ENCODE peak calls at places on chromosomes 6 and 20, in four cellular contexts. E, U, V and R are unnamed samples. For H3K4me1, the result is how much of the 10 kb centered on the place peaks cover.

GRCh38 chr6:72564231-72564630 is 57.6 kb upstream of the KCNQ5 start:
- DNase-seq in E (no peak), U (no peak), V (no peak), R (no peak)

GRCh38 chr20:58129736-58130135 is 98.7 kb downstream of the ANKRD60 start:
- DNase-seq in E (no peak), U (no peak), V (no peak), R (no peak)

GRCh38 chr6:54238407-54238806 is 69.8 kb upstream of the TINAG start:
- DNase-seq in E (no peak), U (no peak), V (peak), R (no peak)

GRCh38 chr6:38603966-38604365 is 35.8 kb downstream of the BTBD9 start:
- DNase-seq in E (no peak), U (no peak), V (peak), R (no peak)

GRCh38 chr6:21163110-21163837 is 430.3 kb upstream of the SOX4 start:
- DNase-seq in E (no peak), U (no peak), V (peak), R (no peak)

GRCh38 chr6:28597924-28598323 is 72.2 kb downstream of the GPX5 start:
- DNase-seq in E (no peak), U (no peak), V (no peak), R (no peak)

GRCh38 chr6:168408504-168409136 is 32.4 kb upstream of the SMOC2 start:
- DNase-seq in E (no peak), U (no peak), V (no peak), R (no peak)

GRCh38 chr6:35174043-35174434 is 32.9 kb upstream of the TCP11 start:
- DNase-seq in E (no peak), U (no peak), V (no peak), R (no peak)

GRCh38 chr20:37417857-37418501 is 72.0 kb downstream of the SRC start:
- DNase-seq in E (no peak), U (no peak), V (peak), R (no peak)

GRCh38 chr6:104187616-104188015 is 672.1 kb downstream of the HACE1 start:
- DNase-seq in E (no peak), U (no peak), V (no peak), R (no peak)

GRCh38 chr20:20229595-20229994 is 138.3 kb upstream of the INSM1 start:
- DNase-seq in E (no peak), U (no peak), V (no peak), R (no peak)

GRCh38 chr6:119445666-119446622 is 96.4 kb upstream of the MAN1A1 start:
- DNase-seq in E (peak), U (no peak), V (peak), R (no peak)

GRCh38 chr20:44615169-44615791 is 32.9 kb downstream of the PKIG start:
- DNase-seq in E (no peak), U (peak), V (peak), R (no peak)

GRCh38 chr6:118501816-118502568 is 46.1 kb upstream of the PLN start:
- DNase-seq in E (no peak), U (no peak), V (no peak), R (no peak)

GRCh38 chr6:6649824-6650349 is 61.4 kb downstream of the LY86 start:
- DNase-seq in E (no peak), U (no peak), V (no peak), R (no peak)

GRCh38 chr6:139080255-139080920 is 51.8 kb downstream of the ABRACL start:
- DNase-seq in E (no peak), U (no peak), V (peak), R (no peak)

GRCh38 chr20:22560817-22561216 is 23.6 kb downstream of the FOXA2 start:
- DNase-seq in E (no peak), U (no peak), V (no peak), R (no peak)

GRCh38 chr20:24337074-24337473 is 132.4 kb upstream of the SYNDIG1 start:
- DNase-seq in E (no peak), U (no peak), V (peak), R (no peak)

GRCh38 chr6:74137910-74138309 is 441.9 kb downstream of the CD109 start:
- DNase-seq in E (no peak), U (no peak), V (peak), R (no peak)

GRCh38 chr20:44805991-44806729 is 4.2 kb downstream of the RIMS4 start:
- DNase-seq in E (peak), U (no peak), V (peak), R (no peak)

GRCh38 chr6:53359843-53360834 is 11.4 kb upstream of the ELOVL5 start:
- DNase-seq in E (no peak), U (no peak), V (peak), R (no peak)

GRCh38 chr6:116536216-116536621 is 9.3 kb downstream of the TRAPPC3L start:
- DNase-seq in E (peak), U (no peak), V (peak), R (no peak)

GRCh38 chr6:152671146-152671545 is 26.6 kb upstream of the MYCT1 start:
- DNase-seq in E (no peak), U (no peak), V (no peak), R (no peak)

GRCh38 chr6:8085053-8085511 is 17.3 kb downstream of the EEF1E1 start:
- DNase-seq in E (peak), U (no peak), V (peak), R (no peak)

GRCh38 chr6:166023273-166023989 is 144.2 kb downstream of the TBXT start:
- DNase-seq in E (no peak), U (no peak), V (no peak), R (no peak)

GRCh38 chr20:63737940-63738686 is 1.5 kb upstream of the SLC2A4RG start:
- DNase-seq in E (no peak), U (no peak), V (no peak), R (peak)

GRCh38 chr6:127539292-127539691 is 20.2 kb upstream of the MTCL3 start:
- DNase-seq in E (no peak), U (no peak), V (peak), R (no peak)

GRCh38 chr20:14721926-14722325 is 384.5 kb upstream of the FLRT3 start:
- DNase-seq in E (no peak), U (no peak), V (no peak), R (no peak)

GRCh38 chr20:10578607-10579006 is 95.2 kb downstream of the JAG1 start:
- DNase-seq in E (no peak), U (no peak), V (peak), R (no peak)

GRCh38 chr6:80094017-80094416 is 12.5 kb upstream of the BCKDHB start:
- DNase-seq in E (no peak), U (no peak), V (peak), R (no peak)

GRCh38 chr6:168385858-168386735 is 54.9 kb upstream of the SMOC2 start:
- DNase-seq in E (no peak), U (no peak), V (no peak), R (no peak)

GRCh38 chr20:10077081-10077471 is 42.3 kb downstream of the ANKEF1 start:
- DNase-seq in E (no peak), U (no peak), V (no peak), R (no peak)

GRCh38 chr6:33905081-33905609 is 101.3 kb upstream of the MLN start:
- DNase-seq in E (peak), U (no peak), V (no peak), R (peak)

GRCh38 chr6:117918454-117918853 is 11.4 kb downstream of the SLC35F1 start:
- DNase-seq in E (no peak), U (no peak), V (no peak), R (no peak)

GRCh38 chr20:62929051-62929538 is 2.8 kb upstream of the DIDO1 start:
- DNase-seq in E (peak), U (peak), V (no peak), R (peak)

GRCh38 chr6:170178561-170179477 is 112.1 kb downstream of the DLL1 start:
- DNase-seq in E (peak), U (peak), V (peak), R (peak)

GRCh38 chr20:62366370-62367135 is 559 bp downstream of the LAMA5 start:
- DNase-seq in E (no peak), U (peak), V (no peak), R (no peak)

GRCh38 chr20:59810376-59811187 is 122.9 kb downstream of the SYCP2 start:
- DNase-seq in E (no peak), U (no peak), V (no peak), R (no peak)

GRCh38 chr6:37143585-37143984 is 26.4 kb upstream of the PIM1 start:
- DNase-seq in E (no peak), U (no peak), V (no peak), R (no peak)
- H3K4me1 ChIP-seq in E (under half), U (under half), V (under half), R (under half)

GRCh38 chr6:77879527-77879926 is 226.7 kb downstream of the MEI4 start:
- DNase-seq in E (no peak), U (no peak), V (no peak), R (no peak)

GRCh38 chr6:77876300-77876699 is 223.5 kb downstream of the MEI4 start:
- DNase-seq in E (no peak), U (no peak), V (peak), R (no peak)

GRCh38 chr6:77883849-77884248 is 231.0 kb downstream of the MEI4 start:
- DNase-seq in E (no peak), U (no peak), V (no peak), R (no peak)

GRCh38 chr6:77880501-77880900 is 227.7 kb downstream of the MEI4 start:
- DNase-seq in E (no peak), U (no peak), V (peak), R (no peak)
- H3K4me3 ChIP-seq in E (no peak), U (no peak), V (no peak), R (no peak)

GRCh38 chr6:145276746-145277145 is 458.6 kb downstream of the EPM2A start:
- DNase-seq in E (no peak), U (no peak), V (peak), R (no peak)
- TF ChIP-seq CTCF in E (no peak), U (no peak), V (no peak), R (no peak)

GRCh38 chr20:1899169-1899525 is 3.9 kb downstream of the SIRPA start:
- DNase-seq in E (no peak), U (no peak), V (no peak), R (no peak)
- H3K4me1 ChIP-seq in E (under half), U (half or more), V (under half), R (under half)